ENCODE peak calls at places on chromosome 12, in eight cellular contexts. S, H, V, L, F, A, U and C are unnamed samples. For H3K4me1, the result is how much of the 10 kb centered on the place peaks cover.

GRCh38 chr12:32399373-32400113 is at the start of gene FGD4:
- DNase-seq in S (peak), F (peak), L (peak), A (peak), V (peak), U (peak), H (peak), C (peak)

GRCh38 chr12:131628766-131629448 is 82.0 kb upstream of the SFSWAP start:
- DNase-seq in F (no peak), S (no peak), U (no peak), A (no peak), L (no peak), H (no peak), V (no peak), C (no peak)

GRCh38 chr12:113003631-113004030 is 25.3 kb downstream of the OAS2 start:
- DNase-seq in H (no peak), S (no peak), F (no peak), V (no peak), L (no peak), U (no peak), A (no peak), C (peak)

GRCh38 chr12:457676-458075 is 2.1 kb upstream of the B4GALNT3 start:
- DNase-seq in F (no peak), H (no peak), U (no peak), S (no peak), A (no peak), L (no peak), V (no peak), C (no peak)

GRCh38 chr12:89236237-89236636 is 116.1 kb downstream of the DUSP6 start:
- DNase-seq in H (no peak), U (no peak), F (no peak), L (no peak), S (no peak), A (no peak), V (no peak), C (no peak)

GRCh38 chr12:132715874-132716273 is 5.2 kb downstream of the PGAM5 start:
- DNase-seq in H (no peak), L (no peak), F (no peak), V (no peak), S (no peak), U (no peak), A (peak), C (no peak)

GRCh38 chr12:538731-539539 is 79.2 kb downstream of the B4GALNT3 start:
- DNase-seq in U (no peak), L (no peak), A (peak), S (peak), H (peak), F (no peak), V (peak), C (peak)

GRCh38 chr12:114869091-114869834 is 185.3 kb upstream of the TBX3 start:
- DNase-seq in H (no peak), S (no peak), V (no peak), L (no peak), F (no peak), U (no peak), A (no peak), C (peak)

GRCh38 chr12:20492251-20492728 is 124.0 kb downstream of the PDE3A start:
- DNase-seq in U (no peak), F (peak), H (no peak), A (no peak), L (no peak), S (no peak), V (no peak), C (no peak)

GRCh38 chr12:66751432-66752113 is 72.7 kb upstream of the GRIP1 start:
- DNase-seq in A (no peak), V (no peak), U (no peak), F (no peak), H (peak), L (no peak), S (no peak), C (no peak)

GRCh38 chr12:24778486-24779304 is 170.2 kb downstream of the BCAT1 start:
- DNase-seq in V (no peak), A (no peak), H (no peak), U (no peak), S (no peak), L (peak), F (no peak), C (no peak)

GRCh38 chr12:85466906-85467305 is 186.9 kb downstream of the ALX1 start:
- DNase-seq in S (no peak), F (no peak), L (no peak), H (no peak), A (no peak), U (no peak), V (no peak), C (no peak)

GRCh38 chr12:26179829-26180228 is 15.5 kb upstream of the SSPN start:
- DNase-seq in S (no peak), V (no peak), H (no peak), F (no peak), A (no peak), L (no peak), U (no peak), C (no peak)

GRCh38 chr12:47393403-47393790 is 312.4 kb downstream of the RPAP3 start:
- DNase-seq in A (no peak), U (no peak), F (no peak), H (no peak), L (no peak), V (no peak), S (no peak), C (no peak)
- H3K4me1 ChIP-seq in A (under half), U (under half), F (under half), H (under half), L (under half), V (under half), S (under half), C (under half)

DNA sequence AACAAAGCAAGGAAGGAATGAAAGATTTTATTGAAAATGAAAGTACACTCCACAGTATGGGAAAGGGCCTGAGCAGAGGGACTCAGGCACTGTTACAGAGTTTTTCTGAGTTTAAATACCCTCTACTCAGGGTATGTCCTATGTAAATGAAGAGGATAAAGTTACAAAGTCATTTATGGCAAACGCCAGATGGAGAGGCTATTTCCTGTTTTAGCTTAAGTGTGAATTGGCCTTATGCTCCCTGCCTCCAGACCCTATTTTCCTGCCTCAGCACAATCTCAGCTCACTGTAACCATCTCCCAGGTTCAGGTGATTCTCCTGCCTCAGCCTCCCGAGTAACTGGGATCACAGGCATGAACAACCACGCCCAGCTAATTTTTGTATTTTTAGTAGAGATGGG is 6.8 kb upstream of the PHC1 start:
- DNase-seq in V (no peak), H (no peak), A (no peak), F (no peak), L (no peak), U (no peak), S (no peak), C (no peak)
- H3K4me1 ChIP-seq in V (under half), H (under half), A (under half), F (under half), L (under half), U (under half), S (under half), C (under half)

GRCh38 chr12:11767029-11767724 is 117.7 kb downstream of the ETV6 start:
- DNase-seq in F (no peak), U (no peak), S (no peak), L (no peak), H (no peak), V (no peak), A (no peak), C (no peak)

GRCh38 chr12:11763760-11764520 is 114.5 kb downstream of the ETV6 start:
- DNase-seq in F (no peak), S (no peak), V (no peak), L (no peak), A (no peak), H (no peak), U (no peak), C (no peak)

GRCh38 chr12:11765421-11765816 is 115.9 kb downstream of the ETV6 start:
- DNase-seq in A (no peak), L (no peak), V (no peak), S (no peak), H (no peak), U (no peak), F (no peak), C (no peak)

GRCh38 chr12:11768233-11768965 is 118.9 kb downstream of the ETV6 start:
- DNase-seq in A (no peak), F (no peak), S (no peak), U (no peak), H (no peak), V (no peak), L (no peak), C (no peak)

DNA sequence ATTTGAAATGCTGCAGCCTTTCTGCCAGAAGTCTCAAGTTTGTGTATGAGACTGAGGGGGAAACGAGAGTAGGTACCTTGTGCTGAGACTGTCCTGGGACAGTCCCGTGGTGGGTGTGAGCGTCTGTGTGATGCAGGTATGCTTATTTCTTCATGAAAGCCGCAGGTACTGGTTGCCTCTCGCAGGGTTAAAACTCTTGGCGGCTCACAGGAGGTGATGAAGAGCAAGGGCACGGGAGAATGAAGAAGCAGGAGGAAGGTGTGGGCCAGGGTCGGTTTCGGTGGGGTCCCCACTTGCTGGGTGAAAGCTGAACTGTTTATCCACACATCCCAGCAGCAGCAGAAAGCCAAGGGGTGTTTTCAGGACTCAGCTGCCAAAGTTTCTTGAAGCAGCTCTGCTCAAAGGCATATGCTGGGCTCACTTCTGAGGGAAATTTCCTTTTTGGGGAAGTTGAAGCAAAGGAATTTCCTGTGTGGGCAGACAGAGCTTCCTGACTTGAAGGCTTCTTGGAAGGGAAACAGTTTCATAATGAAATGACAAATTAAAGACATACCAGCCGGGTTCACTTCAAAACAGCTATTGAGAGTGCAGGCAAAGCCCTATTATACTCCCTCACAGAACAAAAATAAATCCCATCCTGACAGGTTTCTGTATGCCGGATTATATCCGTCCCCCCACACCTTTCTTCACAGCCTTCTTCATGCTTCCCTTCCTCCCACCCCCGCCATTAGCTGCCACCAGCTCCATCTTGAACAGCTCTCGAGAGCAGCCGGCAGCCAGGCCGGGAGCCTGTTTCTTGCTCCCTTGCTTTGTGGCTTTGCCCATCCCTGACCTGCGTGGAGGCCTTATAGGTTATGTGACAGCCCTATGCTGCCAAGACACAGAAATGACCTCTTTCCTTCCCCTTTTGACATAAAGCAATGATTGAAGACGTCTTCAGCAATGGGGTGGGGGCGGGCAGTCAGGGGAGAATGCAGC is 116.6 kb downstream of the ETV6 start:
- DNase-seq in L (no peak), V (peak), F (no peak), S (peak), H (no peak), A (no peak), U (no peak), C (no peak)
- H3K4me1 ChIP-seq in L (under half), V (half or more), F (half or more), S (under half), H (under half), A (under half), U (half or more), C (under half)

GRCh38 chr12:6199531-6200265 is 502 bp upstream of the CD9 start:
- DNase-seq in V (peak), H (peak), L (no peak), S (peak), A (no peak), U (no peak), F (no peak), C (no peak)

GRCh38 chr12:6200266-6201198 is at the start of gene CD9:
- DNase-seq in H (peak), U (no peak), V (peak), A (peak), F (no peak), S (peak), L (peak), C (peak)

GRCh38 chr12:6202331-6202730 is 2.1 kb downstream of the CD9 start:
- DNase-seq in H (no peak), S (no peak), F (no peak), L (no peak), U (no peak), V (no peak), A (no peak), C (no peak)

GRCh38 chr12:6201775-6202292 is 1.6 kb downstream of the CD9 start:
- DNase-seq in L (no peak), A (peak), S (no peak), H (peak), V (no peak), F (no peak), U (no peak), C (no peak)

GRCh38 chr12:6201199-6201608 is 1.0 kb downstream of the CD9 start:
- DNase-seq in L (no peak), U (no peak), H (peak), F (no peak), S (no peak), A (peak), V (peak), C (peak)
- H3K4me1 ChIP-seq in L (under half), U (half or more), H (half or more), F (under half), S (under half), A (under half), V (half or more), C (under half)

DNA sequence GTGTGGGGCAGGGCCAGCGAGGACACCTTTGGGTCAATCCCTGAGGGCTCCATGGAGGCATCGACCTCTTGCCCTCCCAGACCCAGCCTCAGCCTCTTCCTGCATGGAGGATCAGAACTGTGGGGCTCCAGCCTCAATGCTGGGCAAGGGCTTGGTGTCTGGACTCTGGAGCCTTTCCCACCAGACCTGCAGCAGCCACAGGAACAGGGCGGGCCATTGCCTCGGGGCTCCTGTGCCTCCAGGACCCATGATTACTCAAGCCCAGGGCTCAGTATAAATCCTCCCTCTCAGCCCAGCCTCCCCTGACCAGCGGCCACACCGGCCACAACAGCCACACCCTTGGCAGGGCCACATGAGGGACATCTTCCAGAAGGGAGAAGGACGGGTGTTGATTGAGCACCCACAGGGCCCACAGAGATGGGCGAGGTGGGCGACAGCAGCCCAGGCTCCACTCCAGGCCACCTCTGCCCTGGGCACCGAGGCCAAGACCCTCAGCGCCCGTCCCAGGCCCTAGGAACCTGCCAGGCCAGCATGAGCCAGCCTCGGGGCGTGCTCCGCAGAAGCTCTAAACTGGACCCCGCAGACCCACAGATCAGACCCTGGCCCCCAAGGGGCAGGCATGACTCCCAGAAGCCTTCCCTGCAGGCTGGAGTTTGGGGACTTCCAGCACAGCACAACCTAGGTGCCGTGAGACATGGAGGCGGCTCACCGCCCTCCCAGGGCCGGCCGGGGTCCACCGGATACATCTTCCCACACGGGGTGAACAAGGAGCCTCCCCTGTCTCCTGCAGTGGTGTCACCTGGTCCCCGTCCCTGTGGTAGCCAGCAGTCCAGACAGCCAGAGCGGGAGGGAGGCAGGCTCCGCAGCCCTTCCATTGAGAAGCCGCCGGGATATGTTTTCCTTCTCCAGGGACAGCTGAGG is 25.1 kb downstream of the NCOR2 start:
- DNase-seq in L (no peak), U (no peak), A (no peak), S (no peak), H (no peak), F (no peak), V (no peak), C (no peak)
- H3K4me1 ChIP-seq in L (half or more), U (half or more), A (under half), S (half or more), H (under half), F (under half), V (half or more), C (half or more)

DNA sequence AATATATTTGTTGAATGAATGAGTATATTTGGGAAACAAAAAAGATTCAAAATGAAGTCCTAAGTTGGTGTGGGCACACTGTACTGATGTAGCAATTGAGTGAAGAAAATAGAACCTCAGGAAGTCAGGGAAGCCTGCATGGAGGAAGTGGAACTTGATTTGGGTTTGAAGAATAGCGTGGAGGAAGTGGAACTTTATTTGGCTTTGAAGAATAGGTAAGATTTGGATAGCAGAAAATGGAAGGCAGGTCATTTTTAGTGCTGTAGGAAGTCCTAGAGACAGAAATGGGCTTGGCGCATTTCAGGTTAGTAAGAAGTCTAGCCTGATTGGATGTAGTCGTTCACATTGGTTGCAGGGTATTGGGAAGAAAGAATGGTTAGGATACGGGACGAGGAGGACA is 5.4 kb downstream of the C12orf75 start:
- DNase-seq in A (no peak), U (peak), L (no peak), H (no peak), V (no peak), F (no peak), S (no peak), C (no peak)
- H3K4me1 ChIP-seq in A (under half), U (under half), L (under half), H (under half), V (under half), F (under half), S (under half), C (under half)

GRCh38 chr12:124455336-124455735 is 112.1 kb downstream of the NCOR2 start:
- DNase-seq in A (peak), U (no peak), F (no peak), S (no peak), H (no peak), L (no peak), V (no peak), C (no peak)
- H3K4me1 ChIP-seq in A (under half), U (half or more), F (under half), S (half or more), H (under half), L (under half), V (half or more), C (under half)